ENCODE peak calls at places on chromosomes 7 and 10, in five cellular contexts. V, T, Q, U and W are unnamed samples.

GRCh38 chr10:67602268-67602950 is 93.6 kb downstream of the CTNNA3 start:
- DNase-seq in V (no peak), T (no peak), Q (no peak), U (no peak), W (peak; percentile 71)

GRCh38 chr10:24277771-24278518 is 69.0 kb downstream of the KIAA1217 start:
- DNase-seq in V (peak; percentile 61), T (no peak), Q (no peak), U (no peak), W (peak; percentile 82)

GRCh38 chr7:23230586-23231195 is 15.9 kb upstream of the GPNMB start:
- DNase-seq in V (no peak), T (no peak), Q (no peak), U (no peak), W (no peak)

GRCh38 chr7:117946201-117946633 is 73.0 kb upstream of the CTTNBP2 start:
- DNase-seq in V (no peak), T (no peak), Q (no peak), U (no peak), W (peak; percentile 91)

GRCh38 chr10:5668429-5668828 is 2.0 kb upstream of the ASB13 start:
- DNase-seq in V (no peak), T (no peak), Q (no peak), U (no peak), W (peak; percentile 34)

GRCh38 chr7:2521341-2521745 is 1.8 kb downstream of the LFNG start:
- DNase-seq in V (no peak), T (no peak), Q (no peak), U (no peak), W (no peak)

GRCh38 chr7:120053390-120053961 is 219.5 kb upstream of the KCND2 start:
- DNase-seq in V (no peak), T (no peak), Q (no peak), U (no peak), W (no peak)

GRCh38 chr7:79055722-79056415 is 397.6 kb downstream of the MAGI2 start:
- DNase-seq in V (no peak), T (no peak), Q (no peak), U (no peak), W (peak; percentile 74)

GRCh38 chr10:89548673-89549072 is 13.3 kb upstream of the SLC16A12 start:
- DNase-seq in V (no peak), T (no peak), Q (no peak), U (no peak), W (no peak)

GRCh38 chr10:74824184-74825032 is 2.0 kb upstream of the KAT6B start:
- DNase-seq in V (no peak), T (peak; percentile 2), Q (peak; percentile 21), U (peak; percentile 33), W (no peak)

GRCh38 chr10:16193241-16193640 is 243.6 kb upstream of the PTER start:
- DNase-seq in V (no peak), T (no peak), Q (no peak), U (no peak), W (no peak)

GRCh38 chr10:7525314-7526016 is 114.6 kb upstream of the SFMBT2 start:
- DNase-seq in V (no peak), T (no peak), Q (peak; percentile 18), U (peak; percentile 46), W (peak; percentile 54)

GRCh38 chr7:81430761-81431160 is 339.1 kb downstream of the HGF start:
- DNase-seq in V (no peak), T (no peak), Q (no peak), U (no peak), W (no peak)